ENCODE peak calls at places on chromosomes 2 and 18, in four cellular contexts. One of them, this sample, is unnamed.

GRCh38 chr2:583666-584065 is 93.5 kb downstream of the TMEM18 start:
- DNase-seq in HCT116: no peak
- DNase-seq in HepG2: no peak
- DNase-seq in K562: peak
- DNase-seq in this sample: no peak

GRCh38 chr18:22026889-22027288 is 142.5 kb upstream of the GATA6 start:
- DNase-seq in HepG2: no peak
- DNase-seq in K562: no peak
- DNase-seq in HCT116: no peak
- DNase-seq in this sample: no peak

GRCh38 chr2:233953106-233953801 is 36.1 kb downstream of the TRPM8 start:
- DNase-seq in HCT116: no peak
- DNase-seq in K562: no peak
- DNase-seq in HepG2: no peak
- DNase-seq in this sample: no peak

GRCh38 chr2:38076250-38076709 is 329 bp upstream of the CYP1B1 start:
- DNase-seq in HepG2: no peak
- DNase-seq in K562: no peak
- DNase-seq in HCT116: peak
- DNase-seq in this sample: no peak

GRCh38 chr2:128549094-128549493 is 230.4 kb upstream of the HS6ST1 start:
- DNase-seq in K562: no peak
- DNase-seq in HCT116: no peak
- DNase-seq in HepG2: no peak
- DNase-seq in this sample: no peak

GRCh38 chr2:32678825-32679224 is 51.0 kb downstream of the TTC27 start:
- DNase-seq in K562: no peak
- DNase-seq in HepG2: no peak
- DNase-seq in HCT116: peak
- DNase-seq in this sample: no peak

GRCh38 chr2:10382313-10383061 is 65.6 kb downstream of the ODC1 start:
- DNase-seq in K562: no peak
- DNase-seq in HepG2: no peak
- DNase-seq in HCT116: no peak
- DNase-seq in this sample: no peak

GRCh38 chr2:15031745-15032240 is 399.3 kb downstream of the LRATD1 start:
- DNase-seq in K562: no peak
- DNase-seq in HCT116: no peak
- DNase-seq in HepG2: no peak
- DNase-seq in this sample: no peak

GRCh38 chr18:4236940-4237686 is 218.0 kb downstream of the DLGAP1 start:
- DNase-seq in K562: no peak
- DNase-seq in HepG2: no peak
- DNase-seq in HCT116: no peak
- DNase-seq in this sample: no peak
- TF ChIP-seq JUND in K562: no peak
- TF ChIP-seq JUND in HepG2: no peak
- TF ChIP-seq JUND in HCT116: no peak
- TF ChIP-seq JUND in this sample: no peak

DNA sequence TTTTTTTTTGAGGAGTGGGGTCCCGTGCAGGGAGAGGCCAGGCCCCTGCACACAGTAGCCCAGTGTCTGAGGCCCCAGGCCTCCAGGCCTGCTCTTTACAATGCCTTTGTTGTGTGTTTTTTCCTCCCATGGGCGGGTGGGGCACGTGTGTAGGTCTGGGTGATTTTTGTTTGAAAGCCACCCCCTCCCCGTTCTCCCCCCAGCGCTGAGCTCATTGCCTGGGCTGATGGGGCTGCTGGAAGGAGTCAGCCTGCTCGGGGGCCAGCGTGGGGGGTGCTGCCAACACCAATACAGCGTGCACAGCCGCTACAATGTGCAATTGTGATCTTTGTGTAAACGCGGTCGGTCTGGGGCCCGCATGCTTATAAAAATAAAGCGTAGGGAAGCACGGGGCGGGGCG is 142.7 kb downstream of the DYSF start:
- DNase-seq in HCT116: no peak
- DNase-seq in HepG2: no peak
- DNase-seq in K562: no peak
- DNase-seq in this sample: no peak
- TF ChIP-seq JUND in HCT116: no peak
- TF ChIP-seq JUND in HepG2: no peak
- TF ChIP-seq JUND in K562: no peak
- TF ChIP-seq JUND in this sample: no peak

GRCh38 chr2:144430722-144431163 is 89.2 kb downstream of the ZEB2 start:
- DNase-seq in K562: no peak
- DNase-seq in HCT116: no peak
- DNase-seq in HepG2: no peak
- DNase-seq in this sample: no peak
- TF ChIP-seq JUND in K562: no peak
- TF ChIP-seq JUND in HCT116: no peak
- TF ChIP-seq JUND in HepG2: no peak
- TF ChIP-seq JUND in this sample: no peak

DNA sequence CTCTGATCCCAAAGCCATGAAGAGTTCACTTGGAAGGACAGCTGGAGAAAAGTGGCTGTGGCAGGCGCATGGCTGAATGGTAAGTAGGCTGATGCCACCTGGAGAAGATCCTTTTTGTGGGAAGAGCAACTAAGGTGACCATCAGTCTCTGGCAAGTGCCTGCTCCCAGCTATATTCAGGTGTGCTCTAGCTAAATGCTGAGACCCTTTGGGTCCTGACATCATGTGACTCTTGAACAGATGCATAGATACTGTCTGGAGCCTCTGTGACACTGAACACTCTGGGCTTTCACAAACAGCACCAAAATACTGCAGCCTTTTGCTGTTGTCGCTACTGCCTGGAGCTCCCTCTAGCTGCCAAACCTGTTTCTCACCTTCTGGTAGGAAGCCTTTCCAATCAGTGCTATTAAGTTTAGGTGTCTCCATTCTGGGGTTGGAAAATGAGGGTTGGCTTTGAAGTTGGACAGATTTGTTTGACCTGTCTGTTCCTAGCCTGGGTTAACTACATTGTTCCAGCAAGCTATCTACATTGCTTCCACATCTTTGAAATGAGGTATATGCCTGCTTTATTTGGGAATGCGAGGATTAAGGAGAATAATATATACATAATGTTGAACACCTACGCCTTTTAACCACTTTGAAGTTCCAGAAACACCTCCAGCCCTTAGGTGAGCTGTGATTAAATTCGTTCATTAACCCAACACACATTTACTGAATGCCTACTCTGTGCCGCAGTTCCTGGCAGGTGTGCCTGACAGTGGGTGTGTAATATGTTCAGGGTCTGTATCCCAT is 3.1 kb downstream of the EGR4 start:
- DNase-seq in HepG2: peak
- DNase-seq in HCT116: no peak
- DNase-seq in K562: peak
- DNase-seq in this sample: peak
- TF ChIP-seq JUND in HepG2: no peak
- TF ChIP-seq JUND in HCT116: no peak
- TF ChIP-seq JUND in K562: no peak
- TF ChIP-seq JUND in this sample: no peak

GRCh38 chr2:241018051-241018891 is 19.9 kb downstream of the SNED1 start:
- DNase-seq in HCT116: no peak
- DNase-seq in K562: no peak
- DNase-seq in HepG2: no peak
- DNase-seq in this sample: no peak

GRCh38 chr2:241014764-241015163 is 16.3 kb downstream of the SNED1 start:
- DNase-seq in K562: no peak
- DNase-seq in HCT116: no peak
- DNase-seq in HepG2: no peak
- DNase-seq in this sample: no peak

GRCh38 chr2:241015439-241015838 is 17.0 kb downstream of the SNED1 start:
- DNase-seq in K562: no peak
- DNase-seq in HepG2: no peak
- DNase-seq in HCT116: no peak
- DNase-seq in this sample: no peak

GRCh38 chr2:241019441-241020139 is 21.2 kb downstream of the SNED1 start:
- DNase-seq in K562: no peak
- DNase-seq in HCT116: no peak
- DNase-seq in HepG2: no peak
- DNase-seq in this sample: no peak

DNA sequence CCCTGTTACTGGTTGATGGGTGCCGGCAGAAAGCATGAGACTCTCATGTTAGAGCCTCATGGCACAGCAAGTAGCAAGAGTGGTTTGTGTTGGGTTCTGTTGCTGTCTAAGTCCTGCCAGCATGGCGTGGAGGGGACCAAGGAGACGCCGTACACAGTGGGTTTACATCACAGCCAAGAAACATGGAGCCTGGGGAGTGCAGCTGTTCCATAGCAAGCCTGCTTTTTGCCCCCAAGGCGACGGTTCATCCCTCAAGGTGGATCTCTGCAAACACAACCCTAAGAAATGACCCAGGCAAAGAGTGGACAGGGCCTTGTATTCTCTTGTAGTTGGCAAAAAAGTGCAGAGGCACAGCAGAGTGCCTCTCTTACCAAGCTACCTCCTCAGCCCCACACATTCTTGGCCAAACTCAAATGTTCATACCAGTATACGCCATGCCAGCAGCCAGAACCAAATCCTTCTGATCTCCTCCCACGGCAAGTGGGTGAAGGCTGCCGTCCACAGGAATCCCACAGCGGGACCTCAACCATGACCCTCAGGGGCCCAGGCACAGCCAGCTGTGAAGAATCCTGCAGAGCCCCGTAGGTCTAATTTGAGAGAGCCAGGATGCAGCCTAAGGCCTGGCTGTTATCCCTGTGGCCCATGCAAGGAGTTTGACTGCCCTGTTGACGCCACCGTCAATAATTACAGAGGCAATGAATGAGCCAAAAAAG is 19.0 kb downstream of the SNED1 start:
- DNase-seq in K562: no peak
- DNase-seq in HepG2: no peak
- DNase-seq in HCT116: no peak
- DNase-seq in this sample: no peak
- TF ChIP-seq JUND in K562: no peak
- TF ChIP-seq JUND in HepG2: no peak
- TF ChIP-seq JUND in HCT116: no peak
- TF ChIP-seq JUND in this sample: no peak

GRCh38 chr2:58447586-58447985 is 206.5 kb upstream of the FANCL start:
- DNase-seq in HCT116: no peak
- DNase-seq in K562: no peak
- DNase-seq in HepG2: no peak
- DNase-seq in this sample: no peak
- TF ChIP-seq JUND in HCT116: no peak
- TF ChIP-seq JUND in K562: no peak
- TF ChIP-seq JUND in HepG2: no peak
- TF ChIP-seq JUND in this sample: no peak

GRCh38 chr18:42561521-42561920 is 554.0 kb downstream of the RIT2 start:
- DNase-seq in HepG2: no peak
- DNase-seq in K562: no peak
- DNase-seq in HCT116: no peak
- DNase-seq in this sample: no peak
- TF ChIP-seq JUND in HepG2: no peak
- TF ChIP-seq JUND in K562: no peak
- TF ChIP-seq JUND in HCT116: no peak
- TF ChIP-seq JUND in this sample: no peak

DNA sequence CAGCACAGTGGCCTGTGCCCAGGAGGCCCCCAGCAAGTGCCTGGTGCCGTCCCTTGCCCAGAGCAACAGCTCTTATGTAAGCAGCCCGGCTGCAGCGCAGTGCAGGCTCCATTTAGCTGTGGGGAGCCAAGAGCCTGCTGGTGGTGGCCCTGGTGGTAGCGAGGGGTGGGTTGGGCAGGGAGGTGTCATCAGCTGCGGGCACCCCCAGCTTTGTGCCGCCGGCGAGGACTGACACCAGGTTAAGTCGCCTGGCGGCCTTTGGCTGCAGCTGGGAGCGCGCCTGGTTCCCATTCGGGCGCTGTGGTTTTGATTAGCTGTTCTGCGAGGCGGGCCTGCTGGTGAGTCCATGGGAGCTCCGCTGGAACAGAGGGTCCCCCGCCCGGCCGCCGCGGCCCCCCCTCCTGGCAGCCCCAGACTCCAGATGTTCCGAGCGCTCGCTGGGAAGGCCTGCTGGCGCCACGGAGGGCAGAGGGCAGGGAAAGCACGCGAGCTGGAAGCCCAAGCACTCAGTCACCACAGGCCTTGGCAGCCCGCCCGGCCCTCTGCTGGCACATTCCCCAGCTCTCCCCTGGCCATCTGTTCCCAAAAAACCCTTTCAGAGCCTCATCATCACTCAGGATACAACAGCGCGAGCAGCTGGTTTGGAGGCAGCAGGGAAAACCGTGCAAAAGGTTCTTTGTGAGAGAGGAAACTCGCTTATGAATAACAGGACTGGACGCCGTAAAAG is 18.4 kb downstream of the ATOH8 start:
- DNase-seq in K562: no peak
- DNase-seq in HCT116: peak
- DNase-seq in HepG2: peak
- DNase-seq in this sample: peak
- TF ChIP-seq JUND in K562: no peak
- TF ChIP-seq JUND in HCT116: no peak
- TF ChIP-seq JUND in HepG2: no peak
- TF ChIP-seq JUND in this sample: no peak